ENCODE peak calls at places on chromosomes 4 and X, in eight cellular contexts. U, O, S, R, W, A, H and E are unnamed samples.

GRCh38 chr4:109473824-109474223 is 40.2 kb downstream of the SEC24B start:
- DNase-seq in W (no peak), O (no peak), A (no peak), U (no peak), H (no peak), R (no peak), S (no peak), E (no peak)

GRCh38 chr4:2858451-2859217 is 15.0 kb downstream of the ADD1 start:
- DNase-seq in U (no peak), H (no peak), A (no peak), S (peak), W (no peak), R (no peak), O (no peak), E (no peak)

GRCh38 chr4:185143596-185143969 is 517 bp downstream of the SLC25A4 start:
- DNase-seq in H (no peak), W (peak), R (peak), U (peak), O (peak), S (peak), A (no peak), E (no peak)

GRCh38 chr4:137994858-137995257 is 247.3 kb downstream of the SLC7A11 start:
- DNase-seq in W (no peak), H (no peak), A (no peak), R (peak), U (no peak), S (no peak), O (no peak), E (no peak)

GRCh38 chr4:102227388-102227787 is 117.9 kb downstream of the SLC39A8 start:
- DNase-seq in O (no peak), S (no peak), W (no peak), H (no peak), R (no peak), U (no peak), A (no peak), E (no peak)

GRCh38 chr4:24686866-24687672 is 102.7 kb upstream of the DHX15 start:
- DNase-seq in W (no peak), R (peak), H (no peak), S (peak), O (peak), U (peak), A (peak), E (no peak)

GRCh38 chr4:159009521-159009920 is 93.4 kb upstream of the RAPGEF2 start:
- DNase-seq in H (no peak), W (no peak), A (no peak), U (no peak), R (no peak), S (peak), O (no peak), E (no peak)

GRCh38 chr4:17492876-17493275 is 19.0 kb downstream of the QDPR start:
- DNase-seq in O (no peak), A (no peak), S (no peak), R (no peak), H (no peak), U (no peak), W (no peak), E (no peak)

GRCh38 chrX:13078739-13079444 is 34.5 kb upstream of the FAM9C start:
- DNase-seq in W (peak), S (peak), R (peak), A (no peak), H (no peak), O (peak), U (no peak), E (no peak)

GRCh38 chrX:152798945-152799344 is 29.5 kb upstream of the MAGEA6 start:
- DNase-seq in A (no peak), H (no peak), S (no peak), U (no peak), R (no peak), O (no peak), W (no peak), E (no peak)

GRCh38 chr4:185235480-185236154 is 26.2 kb downstream of the SNX25 start:
- DNase-seq in S (peak), H (no peak), R (no peak), U (no peak), A (no peak), W (no peak), O (peak), E (no peak)

GRCh38 chr4:145034727-145035211 is 63.2 kb downstream of the ANAPC10 start:
- DNase-seq in R (peak), H (no peak), W (no peak), U (peak), A (no peak), O (peak), S (peak), E (no peak)

GRCh38 chrX:20951016-20951795 is 423.0 kb upstream of the CNKSR2 start:
- DNase-seq in W (no peak), S (no peak), O (no peak), A (no peak), U (peak), R (no peak), H (no peak), E (no peak)

GRCh38 chr4:87087015-87087920 is 133.2 kb downstream of the KLHL8 start:
- DNase-seq in U (no peak), R (no peak), H (no peak), S (no peak), W (no peak), O (no peak), A (no peak), E (no peak)

GRCh38 chr4:10623241-10623640 is 61.3 kb downstream of the CLNK start:
- DNase-seq in U (peak), W (no peak), O (no peak), H (no peak), S (no peak), R (peak), A (no peak), E (no peak)